ENCODE peak calls at places on chromosomes 7 and 10, in six cellular contexts. D is neuronal stem cell, P is heart right ventricle, U is A549, X is colonic mucosa, J is lower lobe of right lung. E is an unnamed sample.

GRCh38 chr7:127751062-127751722 is 99.2 kb downstream of the SND1 start:
- DNase-seq in U (no peak), P (no peak), X (no peak), J (no peak), D (peak), E (no peak)

GRCh38 chr10:93131956-93132355 is 58.3 kb downstream of the CYP26A1 start:
- DNase-seq in D (no peak), U (no peak), J (no peak), X (peak), P (no peak), E (no peak)

GRCh38 chr7:120272261-120272895 is 597 bp upstream of the KCND2 start:
- DNase-seq in P (no peak), U (peak), X (no peak), D (peak), J (no peak), E (no peak)

GRCh38 chr7:17315974-17316373 is 17.5 kb downstream of the AHR start:
- DNase-seq in D (no peak), P (no peak), X (no peak), J (no peak), U (no peak), E (no peak)

GRCh38 chr7:153590136-153590535 is 462.1 kb upstream of the DPP6 start:
- DNase-seq in X (no peak), J (no peak), U (no peak), D (no peak), P (no peak), E (no peak)

GRCh38 chr7:151431281-151431767 is 8.6 kb downstream of the CRYGN start:
- DNase-seq in P (no peak), X (no peak), D (no peak), J (no peak), U (no peak), E (no peak)

GRCh38 chr10:68053553-68053952 is 21.5 kb downstream of the HERC4 start:
- DNase-seq in X (no peak), J (no peak), U (no peak), D (no peak), P (no peak), E (no peak)

GRCh38 chr7:149669121-149669818 is 104.1 kb downstream of the ZNF467 start:
- DNase-seq in X (no peak), U (peak), P (no peak), J (no peak), D (no peak), E (no peak)

GRCh38 chr10:76717141-76717540 is 920.5 kb downstream of the KCNMA1 start:
- DNase-seq in X (no peak), P (no peak), U (no peak), J (no peak), D (no peak), E (no peak)

GRCh38 chr7:34675749-34676374 is 17.8 kb downstream of the NPSR1 start:
- DNase-seq in X (no peak), D (peak), P (no peak), J (no peak), U (peak), E (no peak)

GRCh38 chr7:43175525-43176200 is 63.2 kb downstream of the HECW1 start:
- DNase-seq in U (no peak), D (no peak), J (no peak), X (no peak), P (no peak), E (no peak)

GRCh38 chr7:74604326-74605020 is 53.0 kb upstream of the GTF2I start:
- DNase-seq in X (peak), J (peak), U (peak), P (no peak), D (no peak), E (no peak)

GRCh38 chr10:115432188-115432819 is 339.1 kb downstream of the ATRNL1 start:
- DNase-seq in U (peak), X (no peak), J (no peak), P (no peak), D (no peak), E (no peak)

GRCh38 chr10:51691135-51691534 is 8.3 kb downstream of the CSTF2T start:
- DNase-seq in J (no peak), D (no peak), X (no peak), P (no peak), U (no peak), E (no peak)

GRCh38 chr10:124642076-124642710 is 102.0 kb downstream of the FAM53B start:
- DNase-seq in J (peak), U (no peak), D (no peak), P (peak), X (no peak), E (no peak)

GRCh38 chr10:71981024-71981867 is 17.1 kb downstream of the CHST3 start:
- DNase-seq in D (no peak), J (no peak), U (no peak), X (no peak), P (no peak), E (no peak)

GRCh38 chr10:129899564-129899862 is 64.6 kb downstream of the EBF3 start:
- DNase-seq in X (no peak), J (no peak), D (no peak), P (no peak), U (no peak), E (no peak)

GRCh38 chr10:62560207-62560819 is 186.1 kb downstream of the ZNF365 start:
- DNase-seq in D (no peak), P (no peak), U (no peak), X (no peak), J (no peak), E (no peak)

GRCh38 chr10:120990831-120991230 is 139.7 kb downstream of the WDR11 start:
- DNase-seq in X (no peak), J (no peak), P (no peak), D (no peak), U (no peak), E (no peak)
- H3K27ac ChIP-seq in X (no peak), J (no peak), P (no peak), D (no peak), U (no peak), E (no peak)

GRCh38 chr7:129150199-129150996 is 5.9 kb downstream of the TSPAN33 start:
- DNase-seq in D (no peak), U (no peak), P (no peak), X (no peak), J (no peak), E (no peak)

GRCh38 chr7:129144834-129145668 is 544 bp downstream of the TSPAN33 start:
- DNase-seq in U (no peak), J (no peak), D (no peak), P (no peak), X (no peak), E (no peak)

GRCh38 chr7:129146237-129146979 is 1.9 kb downstream of the TSPAN33 start:
- DNase-seq in D (no peak), P (no peak), U (no peak), X (no peak), J (no peak), E (no peak)

GRCh38 chr7:129149546-129149945 is 5.0 kb downstream of the TSPAN33 start:
- DNase-seq in U (no peak), D (no peak), J (no peak), X (no peak), P (no peak), E (no peak)

GRCh38 chr7:129147723-129148122 is 3.2 kb downstream of the TSPAN33 start:
- DNase-seq in X (no peak), U (no peak), J (no peak), D (no peak), P (no peak), E (no peak)
- H3K27ac ChIP-seq in X (peak), U (no peak), J (no peak), D (no peak), P (no peak), E (no peak)

GRCh38 chr7:71255537-71256178 is 123.7 kb downstream of the GALNT17 start:
- DNase-seq in D (no peak), U (no peak), J (no peak), P (no peak), X (no peak), E (no peak)
- H3K27ac ChIP-seq in D (no peak), U (no peak), J (no peak), P (no peak), X (no peak), E (no peak)

DNA sequence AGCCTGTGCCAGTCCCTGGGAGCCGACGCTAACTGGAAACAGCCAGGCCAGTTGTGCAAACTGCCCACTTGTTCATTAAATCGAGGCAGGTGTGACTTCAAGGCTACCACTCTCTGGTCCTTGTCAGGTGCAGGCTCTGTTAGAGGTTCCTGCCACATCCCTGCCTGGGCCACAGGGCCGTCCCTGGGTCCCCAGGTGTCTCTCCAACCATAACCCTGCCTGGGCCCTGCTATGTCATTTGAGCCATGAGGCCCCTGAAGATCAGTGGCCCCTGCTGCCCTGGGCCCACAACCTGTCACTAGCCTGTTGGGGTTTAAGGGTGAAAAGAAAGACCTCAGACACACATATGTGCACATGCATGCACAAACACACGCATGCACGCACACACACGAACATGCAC is 326.9 kb downstream of the TNS3 start:
- DNase-seq in U (no peak), X (no peak), D (no peak), J (no peak), P (no peak), E (no peak)
- H3K27ac ChIP-seq in U (no peak), X (no peak), D (no peak), J (peak), P (peak), E (no peak)

DNA sequence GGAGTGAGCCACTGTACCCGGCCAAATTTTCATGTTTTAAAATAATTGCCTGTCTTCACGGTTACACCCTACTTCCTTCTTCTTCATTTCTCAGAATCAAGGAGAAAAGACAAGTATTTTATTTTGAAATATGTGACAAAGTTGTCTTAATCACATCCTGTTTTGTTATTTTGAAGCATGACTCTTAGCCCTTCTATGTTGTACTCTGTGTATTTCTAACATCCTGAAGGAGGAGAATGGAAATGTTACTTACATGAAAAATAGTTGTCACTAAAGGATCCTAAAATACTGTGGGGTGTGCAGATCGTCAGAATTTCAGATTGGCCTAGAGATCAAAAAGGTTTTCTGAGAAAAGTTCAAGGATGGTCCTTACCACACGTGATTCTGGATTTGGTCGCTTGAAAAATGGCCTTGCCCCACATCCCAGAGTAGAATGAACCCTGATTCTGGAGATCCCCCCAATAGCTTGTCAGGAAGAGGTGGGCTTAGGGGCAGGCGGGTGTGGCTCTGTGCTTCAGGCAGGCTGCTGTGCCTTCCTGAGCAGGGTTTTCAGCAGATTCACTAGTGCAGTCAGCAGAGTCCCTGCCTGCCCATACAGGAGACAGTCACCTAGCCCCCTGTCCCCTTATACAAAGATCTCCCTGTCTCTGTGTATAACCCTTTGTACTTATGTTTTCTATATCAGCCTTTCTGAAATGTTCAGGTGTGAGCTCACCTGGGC is 8.6 kb downstream of the UPP1 start:
- DNase-seq in J (no peak), P (no peak), U (no peak), D (no peak), X (no peak), E (no peak)
- H3K27ac ChIP-seq in J (peak), P (no peak), U (no peak), D (no peak), X (peak), E (no peak)

DNA sequence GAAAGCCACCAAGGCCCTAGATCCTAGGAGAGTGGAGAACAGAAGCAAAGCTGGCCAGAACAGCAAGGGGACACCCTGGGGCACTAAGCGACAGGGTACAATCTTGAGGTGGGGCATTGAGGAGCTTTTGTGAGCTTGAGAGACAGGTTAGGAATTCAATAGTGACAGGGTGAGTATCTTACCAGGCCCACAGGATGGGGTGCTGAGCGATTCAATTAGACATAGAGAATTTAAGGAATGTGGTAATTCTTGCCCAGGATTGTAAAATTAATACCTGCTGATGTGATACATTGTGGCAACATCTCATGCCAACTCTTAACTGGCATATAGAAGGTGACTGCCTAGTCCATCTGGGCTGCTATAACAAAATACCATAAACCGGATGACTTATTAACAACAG is 14.0 kb downstream of the RBP3 start:
- DNase-seq in U (no peak), X (no peak), J (no peak), D (no peak), P (no peak), E (peak)
- H3K27ac ChIP-seq in U (no peak), X (no peak), J (no peak), D (no peak), P (no peak), E (no peak)

E was measured in coronary artery.